ENCODE peak calls at places on chromosomes 11 and 22, in six cellular contexts. W is SK-N-MC, Z is HepG2, Y is neuronal stem cell, K is neural progenitor cell, C is fibroblast of lung. P is an unnamed sample.

GRCh38 chr11:85930879-85931366 is 75.7 kb downstream of the CCDC83 start:
- DNase-seq in W (no peak), Z (peak; percentile 94), Y (no peak), K (no peak), C (no peak), P (no peak)

GRCh38 chr11:98300777-98301176 is 720.0 kb upstream of the CNTN5 start:
- DNase-seq in W (no peak), Z (no peak), Y (no peak), K (no peak), C (no peak), P (no peak)

GRCh38 chr11:70206977-70207376 is 3.9 kb downstream of the FADD start:
- DNase-seq in W (no peak), Z (no peak), Y (no peak), K (no peak), C (no peak), P (no peak)

GRCh38 chr22:32206774-32207758 is 2.2 kb upstream of the RFPL2 start:
- DNase-seq in W (no peak), Z (peak; percentile 41), Y (no peak), K (peak; percentile 46), C (peak; percentile 6), P (peak; percentile 51)

GRCh38 chr11:68974421-68975194 is 6.2 kb downstream of the MRGPRD start:
- DNase-seq in W (no peak), Z (no peak), Y (no peak), K (no peak), C (peak; percentile 9), P (no peak)

GRCh38 chr22:42803454-42803853 is 53.6 kb downstream of the ARFGAP3 start:
- DNase-seq in W (no peak), Z (no peak), Y (no peak), K (no peak), C (no peak), P (no peak)

GRCh38 chr22:49645791-49646550 is 181.7 kb downstream of the BRD1 start:
- DNase-seq in W (no peak), Z (no peak), Y (no peak), K (no peak), C (no peak), P (no peak)

GRCh38 chr11:73982595-73982989 is at the start of gene UCP2:
- DNase-seq in W (no peak), Z (no peak), Y (no peak), K (peak; percentile 89), C (peak; percentile 77), P (no peak)

GRCh38 chr11:9132203-9132878 is 40.9 kb upstream of the SCUBE2 start:
- DNase-seq in W (no peak), Z (no peak), Y (no peak), K (no peak), C (peak; percentile 28), P (no peak)

GRCh38 chr11:19359425-19360000 is 118.8 kb upstream of the E2F8 start:
- DNase-seq in W (no peak), Z (no peak), Y (peak; percentile 36), K (no peak), C (peak; percentile 48), P (no peak)

GRCh38 chr11:67667490-67668190 is 6.8 kb downstream of the ALDH3B2 start:
- DNase-seq in W (no peak), Z (no peak), Y (no peak), K (no peak), C (no peak), P (no peak)

GRCh38 chr22:39661842-39662676 is 91.5 kb downstream of the CACNA1I start:
- DNase-seq in W (no peak), Z (no peak), Y (no peak), K (peak; percentile 78), C (no peak), P (peak; percentile 80)

GRCh38 chr22:46638601-46639431 is 18.6 kb downstream of the GRAMD4 start:
- DNase-seq in W (no peak), Z (peak; percentile 99), Y (no peak), K (no peak), C (no peak), P (no peak)

GRCh38 chr11:8101421-8101820 is 20.4 kb downstream of the TUB start:
- DNase-seq in W (no peak), Z (no peak), Y (no peak), K (no peak), C (no peak), P (no peak)

GRCh38 chr11:32081129-32081641 is 9.7 kb upstream of the RCN1 start:
- DNase-seq in W (no peak), Z (peak; percentile 13), Y (no peak), K (no peak), C (peak; percentile 61), P (no peak)

GRCh38 chr11:131246589-131247164 is 123.7 kb upstream of the NTM start:
- DNase-seq in W (no peak), Z (peak; percentile 4), Y (peak; percentile 49), K (peak; percentile 81), C (no peak), P (peak; percentile 45)

GRCh38 chr11:19370100-19370861 is 129.5 kb upstream of the E2F8 start:
- DNase-seq in W (no peak), Z (no peak), Y (no peak), K (no peak), C (peak; percentile 54), P (no peak)

GRCh38 chr11:75475767-75476650 is 43.0 kb upstream of the KLHL35 start:
- DNase-seq in W (no peak), Z (no peak), Y (no peak), K (no peak), C (peak; percentile 41), P (peak; percentile 32)

GRCh38 chr11:74072721-74073120 is 63.8 kb upstream of the UCP3 start:
- DNase-seq in W (no peak), Z (no peak), Y (no peak), K (no peak), C (no peak), P (no peak)

GRCh38 chr11:27171391-27171790 is 130.8 kb downstream of the BBOX1 start:
- DNase-seq in W (no peak), Z (no peak), Y (no peak), K (no peak), C (peak; percentile 69), P (no peak)

GRCh38 chr22:17303840-17304779 is 65.2 kb upstream of the CECR2 start:
- DNase-seq in W (no peak), Z (no peak), Y (no peak), K (no peak), C (no peak), P (no peak)

GRCh38 chr22:46827072-46827780 is 64.8 kb downstream of the TBC1D22A start:
- DNase-seq in W (no peak), Z (peak; percentile 37), Y (no peak), K (peak; percentile 68), C (no peak), P (no peak)

GRCh38 chr11:10619281-10619680 is 50.8 kb upstream of the LYVE1 start:
- DNase-seq in W (no peak), Z (no peak), Y (no peak), K (no peak), C (peak; percentile 31), P (no peak)

GRCh38 chr11:92886243-92886905 is 83.1 kb upstream of the MTNR1B start:
- DNase-seq in W (peak; percentile 70), Z (peak; percentile 54), Y (peak; percentile 64), K (peak; percentile 73), C (peak; percentile 41), P (peak; percentile 58)

GRCh38 chr11:27088353-27088752 is 47.7 kb downstream of the BBOX1 start:
- DNase-seq in W (no peak), Z (no peak), Y (no peak), K (no peak), C (peak; percentile 30), P (no peak)

GRCh38 chr11:61176446-61176845 is 15.2 kb upstream of the VPS37C start:
- DNase-seq in W (no peak), Z (no peak), Y (no peak), K (no peak), C (no peak), P (no peak)

GRCh38 chr22:31248138-31248745 is 36.1 kb downstream of the LIMK2 start:
- DNase-seq in W (peak; percentile 14), Z (no peak), Y (peak; percentile 79), K (peak; percentile 92), C (peak; percentile 97), P (peak; percentile 55)

GRCh38 chr11:34565417-34566208 is 52.0 kb upstream of the ELF5 start:
- DNase-seq in W (no peak), Z (peak; percentile 34), Y (no peak), K (peak; percentile 61), C (no peak), P (peak; percentile 39)

GRCh38 chr22:46696225-46696518 is 41.9 kb downstream of the CERK start:
- DNase-seq in W (no peak), Z (no peak), Y (no peak), K (no peak), C (no peak), P (no peak)

GRCh38 chr22:41240377-41241132 is at the start of gene CHADL:
- DNase-seq in W (no peak), Z (peak; percentile 58), Y (no peak), K (peak; percentile 62), C (no peak), P (no peak)

GRCh38 chr11:75615709-75616108 is 53.1 kb downstream of the MAP6 start:
- DNase-seq in W (peak; percentile 70), Z (no peak), Y (no peak), K (no peak), C (no peak), P (no peak)

GRCh38 chr11:97364047-97364446 is 974.2 kb downstream of the JRKL start:
- DNase-seq in W (no peak), Z (no peak), Y (no peak), K (no peak), C (peak; percentile 65), P (no peak)

GRCh38 chr22:50583294-50583865 is 731 bp upstream of the CHKB start:
- DNase-seq in W (no peak), Z (peak; percentile 18), Y (no peak), K (no peak), C (no peak), P (no peak)

GRCh38 chr11:120597250-120597649 is 85.7 kb downstream of the GRIK4 start:
- DNase-seq in W (no peak), Z (no peak), Y (no peak), K (no peak), C (no peak), P (no peak)

GRCh38 chr11:12678991-12679390 is 4.8 kb downstream of the TEAD1 start:
- DNase-seq in W (no peak), Z (no peak), Y (no peak), K (no peak), C (no peak), P (no peak)
- H3K4me3 ChIP-seq in W (peak overlapping the region; percentile 77), Z (no peak overlapping the region), Y (no peak overlapping the region), K (peak overlapping the region; percentile 83), C (peak overlapping the region; percentile 89), P (no peak overlapping the region)

DNA sequence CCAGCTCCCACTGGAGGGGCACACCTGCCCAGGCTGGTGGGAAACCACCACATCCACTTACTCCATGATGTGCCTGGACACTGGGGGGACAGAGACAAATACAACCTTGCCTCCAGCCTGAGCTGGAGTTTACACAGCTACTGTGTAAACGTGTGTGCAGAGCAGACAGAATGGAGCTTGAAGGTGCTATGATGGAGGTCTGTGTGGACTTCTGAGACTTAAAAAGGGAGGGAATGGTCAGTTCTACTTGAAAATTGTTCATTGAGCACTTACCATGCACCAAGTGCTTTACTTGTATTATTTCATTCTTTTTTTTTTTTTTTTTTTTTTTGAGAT is 11.2 kb downstream of the CDCA5 start:
- DNase-seq in W (no peak), Z (no peak), Y (no peak), K (no peak), C (no peak), P (no peak)
- H3K9ac ChIP-seq in W (no peak overlapping the region), Z (no peak overlapping the region), Y (no peak overlapping the region), K (no peak overlapping the region), C (no peak overlapping the region), P (no peak overlapping the region)

GRCh38 chr11:113771964-113772363 is 1.5 kb downstream of the ZW10 start:
- DNase-seq in W (no peak), Z (no peak), Y (no peak), K (no peak), C (no peak), P (no peak)
- H3K4me3 ChIP-seq in W (peak overlapping the region; percentile 94), Z (peak overlapping the region; percentile 98), Y (no peak overlapping the region), K (no peak overlapping the region), C (no peak overlapping the region), P (no peak overlapping the region)

GRCh38 chr11:3825473-3826154 is 15.1 kb downstream of the RHOG start:
- DNase-seq in W (no peak), Z (no peak), Y (no peak), K (no peak), C (no peak), P (no peak)
- H3K9ac ChIP-seq in W (no peak overlapping the region), Z (no peak overlapping the region), Y (no peak overlapping the region), K (no peak overlapping the region), C (no peak overlapping the region), P (no peak overlapping the region)